ENCODE peak calls at places on chromosomes 6 and 20, in eight cellular contexts. S is tibial artery; A is heart left ventricle; P is OCI-LY7; E is SJSA1; C is CD4-positive, CD25-positive, alpha-beta regulatory T cell; B is cardiac muscle cell; R is thoracic aorta. O is an unnamed sample.
A peak's percentile ranks its signal among the peaks of the same experiment; 100 is the strongest.

GRCh38 chr6:34684364-34684763 is 12.2 kb downstream of the ILRUN start:
- DNase-seq in R (no peak), A (no peak), B (no peak), C (no peak), P (no peak), E (no peak), S (no peak), O (no peak)

GRCh38 chr6:24855389-24856245 is 56.9 kb upstream of the ARMH2 start:
- DNase-seq in R (no peak), E (peak; percentile 57), B (peak; percentile 87), A (peak; percentile 50), P (peak; percentile 86), C (peak; percentile 56), S (no peak), O (peak; percentile 62)

GRCh38 chr6:32432050-32432450 is 7.6 kb upstream of the HLA-DRA start:
- DNase-seq in A (no peak), B (peak; percentile 58), P (peak; percentile 75), S (no peak), E (peak; percentile 11), C (no peak), R (no peak), O (no peak)

GRCh38 chr6:5335020-5335419 is 73.7 kb downstream of the FARS2 start:
- DNase-seq in E (no peak), S (no peak), B (no peak), P (no peak), R (no peak), A (no peak), C (no peak), O (no peak)

GRCh38 chr6:19399406-19399805 is 437.8 kb upstream of the ID4 start:
- DNase-seq in P (no peak), C (no peak), S (no peak), B (peak; percentile 42), R (no peak), A (no peak), E (no peak), O (no peak)

GRCh38 chr6:125018136-125018535 is 55.9 kb downstream of the RNF217 start:
- DNase-seq in A (no peak), B (peak; percentile 33), R (no peak), C (no peak), S (no peak), P (no peak), E (no peak), O (no peak)

GRCh38 chr6:119643866-119644265 is 294.3 kb upstream of the MAN1A1 start:
- DNase-seq in E (no peak), A (no peak), R (no peak), B (no peak), P (no peak), C (no peak), S (no peak), O (no peak)

GRCh38 chr6:71349976-71350615 is 61.5 kb downstream of the OGFRL1 start:
- DNase-seq in A (no peak), E (no peak), S (peak; percentile 67), B (peak; percentile 85), P (no peak), R (no peak), C (no peak), O (no peak)

GRCh38 chr20:19806806-19807691 is 49.0 kb downstream of the RIN2 start:
- DNase-seq in C (no peak), S (no peak), R (no peak), A (no peak), B (peak; percentile 62), P (no peak), E (no peak), O (peak; percentile 49)

GRCh38 chr6:44111434-44112417 is 15.5 kb downstream of the MRPL14 start:
- DNase-seq in A (no peak), B (no peak), P (no peak), E (no peak), S (no peak), R (no peak), C (no peak), O (no peak)

GRCh38 chr6:158415666-158416065 is 103.4 kb downstream of the TULP4 start:
- DNase-seq in P (no peak), B (peak; percentile 49), S (no peak), R (no peak), C (no peak), A (no peak), E (no peak), O (no peak)

GRCh38 chr20:40319741-40320499 is 369.1 kb downstream of the MAFB start:
- DNase-seq in A (no peak), B (no peak), E (no peak), P (no peak), R (no peak), C (no peak), S (no peak), O (no peak)

GRCh38 chr20:12414446-12415274 is 497.0 kb downstream of the BTBD3 start:
- DNase-seq in C (no peak), S (no peak), A (no peak), R (no peak), B (peak; percentile 56), E (no peak), P (no peak), O (no peak)

GRCh38 chr20:10524034-10524476 is 89.0 kb downstream of the SLX4IP start:
- DNase-seq in R (no peak), P (no peak), C (no peak), B (peak; percentile 54), S (peak; percentile 86), E (no peak), A (peak; percentile 58), O (no peak)

GRCh38 chr20:1185316-1185741 is 548 bp upstream of the TMEM74B start:
- DNase-seq in S (no peak), P (no peak), E (no peak), C (no peak), B (no peak), A (no peak), R (no peak), O (no peak)
- H3K4me3 ChIP-seq in S (peak overlapping the region; percentile 30), P (no peak overlapping the region), E (no peak overlapping the region), C (no peak overlapping the region), B (peak overlapping the region; percentile 79), A (peak overlapping the region; percentile 42), R (peak overlapping the region; percentile 60), O (peak overlapping the region; percentile 34)

GRCh38 chr20:62953167-62953838 is 794 bp downstream of the SLC17A9 start:
- DNase-seq in C (no peak), R (no peak), S (no peak), B (no peak), E (no peak), A (no peak), P (no peak), O (no peak)

GRCh38 chr20:62951143-62951895 is 1.2 kb upstream of the SLC17A9 start:
- DNase-seq in P (no peak), B (no peak), R (no peak), C (no peak), E (no peak), A (no peak), S (no peak), O (no peak)

GRCh38 chr20:62950741-62951140 is 1.8 kb upstream of the SLC17A9 start:
- DNase-seq in E (no peak), B (no peak), P (no peak), A (no peak), S (no peak), C (no peak), R (no peak), O (no peak)

GRCh38 chr20:62952373-62953166 is at the start of gene SLC17A9:
- DNase-seq in A (peak; percentile 82), P (no peak), R (peak; percentile 28), B (peak; percentile 38), S (peak; percentile 86), E (no peak), C (peak; percentile 55), O (no peak)

GRCh38 chr20:62951896-62952372 is 575 bp upstream of the SLC17A9 start:
- DNase-seq in A (no peak), B (no peak), S (no peak), C (no peak), R (no peak), E (no peak), P (no peak), O (no peak)
- H3K27ac ChIP-seq in A (peak overlapping the region; percentile 95), B (no peak overlapping the region), S (peak overlapping the region; percentile 98), C (peak overlapping the region; percentile 83), R (no peak overlapping the region), E (no peak overlapping the region), P (no peak overlapping the region), O (no peak overlapping the region)

GRCh38 chr20:44186201-44186600 is 787 bp downstream of the JPH2 start:
- DNase-seq in R (no peak), P (no peak), E (no peak), C (no peak), A (peak; percentile 43), S (peak; percentile 71), B (no peak), O (no peak)

GRCh38 chr20:44186674-44187053 is 324 bp downstream of the JPH2 start:
- DNase-seq in A (no peak), B (no peak), S (no peak), C (no peak), E (peak; percentile 59), P (no peak), R (no peak), O (no peak)

GRCh38 chr20:44188752-44189151 is 1.8 kb upstream of the JPH2 start:
- DNase-seq in R (no peak), P (no peak), E (no peak), C (no peak), S (peak; percentile 71), B (no peak), A (peak; percentile 57), O (no peak)

GRCh38 chr20:44187054-44187762 is at the start of gene JPH2:
- DNase-seq in A (peak; percentile 88), B (peak; percentile 55), R (peak; percentile 51), E (peak; percentile 95), P (no peak), C (no peak), S (peak; percentile 94), O (no peak)

DNA sequence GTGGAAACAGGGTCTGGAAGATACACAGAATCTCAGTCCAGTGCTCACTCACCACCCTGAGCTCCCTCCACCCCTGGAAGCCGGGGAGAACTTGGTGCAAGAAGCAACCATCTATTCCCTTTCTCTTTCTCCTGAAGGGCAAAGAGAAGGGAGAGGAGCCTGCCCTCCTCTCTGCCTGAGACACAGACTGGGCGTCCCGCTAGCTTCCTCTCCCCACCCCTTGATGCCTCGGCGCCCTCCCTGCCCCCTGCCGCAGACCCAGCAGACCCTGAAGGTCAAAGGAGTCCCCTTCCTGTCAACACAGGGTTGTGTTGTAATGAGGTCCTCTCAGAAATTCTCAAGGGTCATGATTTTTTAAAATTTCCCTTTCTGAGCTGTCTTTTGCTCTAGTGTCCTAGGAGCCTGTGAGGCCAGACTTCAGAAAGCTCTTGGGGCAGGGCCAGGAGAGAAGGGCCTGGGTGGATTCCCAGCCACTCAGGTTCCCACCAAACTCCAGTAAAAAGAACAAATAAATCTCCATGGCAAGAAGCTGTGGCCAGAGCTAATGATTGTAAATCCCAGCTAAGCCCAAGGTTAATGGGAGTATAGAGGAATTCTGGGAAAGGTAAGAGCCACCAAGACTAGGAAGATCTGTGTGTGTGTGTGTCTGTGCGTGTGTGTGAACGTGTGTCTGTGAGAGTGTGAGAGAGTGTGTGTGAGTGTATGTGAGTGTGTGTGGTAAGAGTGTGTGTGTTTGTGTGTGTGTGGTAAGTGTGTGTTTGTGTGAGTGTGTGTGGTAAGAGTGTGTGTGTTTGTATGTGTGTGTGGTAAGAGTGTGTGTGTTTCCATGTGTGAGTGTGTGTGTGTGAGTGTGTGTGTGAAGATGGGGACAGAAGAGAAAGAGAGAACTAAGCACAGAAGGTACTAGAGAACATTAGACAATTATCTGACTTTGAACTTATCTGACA is 1.0 kb upstream of the JPH2 start:
- DNase-seq in R (no peak), S (no peak), C (no peak), E (no peak), P (peak; percentile 41), A (peak; percentile 45), B (peak; percentile 24), O (no peak)
- H3K4me3 ChIP-seq in R (peak overlapping the region; percentile 91), S (peak overlapping the region; percentile 88), C (no peak overlapping the region), E (peak overlapping the region; percentile 42), P (no peak overlapping the region), A (no peak overlapping the region), B (peak overlapping the region; percentile 95), O (no peak overlapping the region)

GRCh38 chr6:128806274-128806673 is 76.7 kb upstream of the LAMA2 start:
- DNase-seq in E (no peak), R (no peak), P (no peak), B (peak; percentile 66), C (no peak), A (no peak), S (no peak), O (no peak)
- H3K27ac ChIP-seq in E (no peak overlapping the region), R (no peak overlapping the region), P (no peak overlapping the region), B (no peak overlapping the region), C (no peak overlapping the region), A (no peak overlapping the region), S (no peak overlapping the region), O (no peak overlapping the region)

O was measured in prostate gland.